ENCODE peak calls at places on chromosomes 1 and 21, in five cellular contexts. N, V, H, Z and F are unnamed samples.

GRCh38 chr1:180502361-180503273 is at the start of gene ACBD6:
- DNase-seq in Z (peak), V (peak), N (peak), H (peak), F (peak)

GRCh38 chr1:229716064-229716463 is 90.0 kb downstream of the URB2 start:
- DNase-seq in N (no peak), V (no peak), H (no peak), Z (no peak), F (no peak)

GRCh38 chr1:115139381-115139780 is 50.1 kb upstream of the TSPAN2 start:
- DNase-seq in N (no peak), Z (no peak), V (no peak), H (no peak), F (no peak)

GRCh38 chr1:158203693-158204457 is 23.2 kb downstream of the CD1D start:
- DNase-seq in Z (peak), N (peak), V (no peak), H (no peak), F (peak)

GRCh38 chr1:108049083-108049819 is 84.3 kb upstream of the VAV3 start:
- DNase-seq in Z (no peak), H (no peak), N (no peak), V (no peak), F (no peak)

GRCh38 chr1:154417338-154417608 is 12.1 kb downstream of the IL6R start:
- DNase-seq in Z (no peak), H (peak), V (no peak), N (no peak), F (no peak)

GRCh38 chr1:19054216-19054615 is 97.7 kb upstream of the IFFO2 start:
- DNase-seq in H (no peak), Z (no peak), V (no peak), N (no peak), F (no peak)

GRCh38 chr1:112508242-112509004 is at the start of gene WNT2B:
- DNase-seq in V (peak), Z (peak), N (no peak), H (no peak), F (no peak)

GRCh38 chr1:57839067-57839466 is 415.2 kb upstream of the DAB1 start:
- DNase-seq in Z (no peak), H (no peak), N (no peak), V (no peak), F (no peak)

GRCh38 chr1:27003745-27004470 is 8.7 kb downstream of the TENT5B start:
- DNase-seq in H (no peak), V (no peak), N (no peak), Z (no peak), F (no peak)

GRCh38 chr1:192592981-192593683 is 17.6 kb downstream of the RGS1 start:
- DNase-seq in H (no peak), N (no peak), Z (no peak), V (no peak), F (no peak)

GRCh38 chr21:15521644-15522001 is 208.2 kb upstream of the USP25 start:
- DNase-seq in N (no peak), V (no peak), H (no peak), Z (no peak), F (no peak)

GRCh38 chr1:159076753-159077656 is at the start of gene AIM2:
- DNase-seq in N (no peak), H (peak), Z (no peak), V (peak), F (no peak)

GRCh38 chr1:46021046-46021822 is 111.2 kb downstream of the PIK3R3 start:
- DNase-seq in H (no peak), N (no peak), Z (no peak), V (no peak), F (peak)

GRCh38 chr1:154628122-154628405 is 20.1 kb upstream of the ADAR start:
- DNase-seq in H (no peak), Z (no peak), V (no peak), N (no peak), F (no peak)

GRCh38 chr1:226006686-226007085 is 7.5 kb upstream of the SDE2 start:
- DNase-seq in Z (no peak), V (no peak), H (no peak), N (no peak), F (no peak)

GRCh38 chr1:22050330-22050729 is 2.2 kb upstream of the CDC42 start:
- DNase-seq in H (no peak), V (no peak), N (no peak), Z (no peak), F (no peak)

GRCh38 chr1:13801232-13801631 is 101.2 kb downstream of the PRDM2 start:
- DNase-seq in Z (no peak), H (no peak), V (peak), N (no peak), F (no peak)